ENCODE peak calls at places on chromosomes 7 and 10, in four cellular contexts. X is stimulated activated CD4-positive, alpha-beta T cell treated with anti-CD3 and anti-CD28 coated beads, Interleukin-4, amount 100 ng/mL, for 4 hours; U is endothelial cell; G is T-helper 9 cell. B is an unnamed sample.

GRCh38 chr7:4959881-4960280 is 894 bp upstream of the MMD2 start:
- DNase-seq in X (no peak), U (no peak), G (no peak), B (no peak)

GRCh38 chr7:156999611-157000046 is 10.8 kb downstream of the MNX1 start:
- DNase-seq in X (no peak), U (no peak), G (no peak), B (no peak)

GRCh38 chr10:58023341-58024073 is 244.2 kb downstream of the IPMK start:
- DNase-seq in X (no peak), U (no peak), G (no peak), B (no peak)

GRCh38 chr10:43123361-43124093 is 14.7 kb upstream of the CSGALNACT2 start:
- DNase-seq in X (no peak), U (no peak), G (no peak), B (no peak)

GRCh38 chr10:16984242-16984641 is 145.4 kb downstream of the CUBN start:
- DNase-seq in X (no peak), U (no peak), G (no peak), B (no peak)

GRCh38 chr7:26642416-26642815 is 222.0 kb downstream of the SKAP2 start:
- DNase-seq in X (no peak), U (no peak), G (no peak), B (no peak)

GRCh38 chr7:51569581-51569980 is 253.0 kb upstream of the COBL start:
- DNase-seq in X (no peak), U (no peak), G (no peak), B (no peak)

GRCh38 chr10:7192831-7193348 is 217.9 kb downstream of the SFMBT2 start:
- DNase-seq in X (peak), U (no peak), G (peak), B (peak)

GRCh38 chr7:5796076-5796475 is 14.6 kb upstream of the RNF216 start:
- DNase-seq in X (no peak), U (no peak), G (no peak), B (no peak)

GRCh38 chr10:11631890-11632587 is 20.6 kb upstream of the USP6NL start:
- DNase-seq in X (no peak), U (no peak), G (no peak), B (peak)

GRCh38 chr7:133491846-133492652 is 239.2 kb downstream of the EXOC4 start:
- DNase-seq in X (no peak), U (no peak), G (no peak), B (no peak)

GRCh38 chr10:5089869-5090268 is 4.3 kb upstream of the AKR1C3 start:
- DNase-seq in X (no peak), U (peak), G (no peak), B (no peak)

GRCh38 chr10:129136866-129137415 is 330.1 kb upstream of the MGMT start:
- DNase-seq in X (no peak), U (no peak), G (no peak), B (no peak)

GRCh38 chr10:95242581-95243317 is 48.1 kb downstream of the PDLIM1 start:
- DNase-seq in X (no peak), U (peak), G (no peak), B (peak)

GRCh38 chr10:34446046-34446445 is 369.1 kb downstream of the PARD3 start:
- DNase-seq in X (no peak), U (no peak), G (no peak), B (no peak)

GRCh38 chr7:355568-355967 is 65.6 kb downstream of the FOXL3 start:
- DNase-seq in X (no peak), U (no peak), G (no peak), B (no peak)

GRCh38 chr7:97772034-97772891 is 40.4 kb downstream of the TAC1 start:
- DNase-seq in X (no peak), U (no peak), G (no peak), B (no peak)

GRCh38 chr7:12378389-12378788 is 25.3 kb downstream of the VWDE start:
- DNase-seq in X (no peak), U (no peak), G (no peak), B (no peak)

GRCh38 chr7:79504607-79505389 is 51.3 kb upstream of the MAGI2 start:
- DNase-seq in X (no peak), U (no peak), G (no peak), B (no peak)

GRCh38 chr7:75962607-75963382 is 31.6 kb downstream of the TMEM120A start:
- DNase-seq in X (no peak), U (no peak), G (no peak), B (no peak)

GRCh38 chr10:42952358-42952757 is 124.5 kb upstream of the RET start:
- DNase-seq in X (no peak), U (peak), G (no peak), B (no peak)

GRCh38 chr10:78472542-78472890 is 438.9 kb downstream of the RPS24 start:
- DNase-seq in X (no peak), U (no peak), G (no peak), B (no peak)

GRCh38 chr10:46026106-46026505 is 4.3 kb downstream of the NCOA4 start:
- DNase-seq in X (no peak), U (no peak), G (no peak), B (no peak)

GRCh38 chr10:119942973-119943372 is 50.4 kb downstream of the SEC23IP start:
- DNase-seq in X (no peak), U (no peak), G (no peak), B (no peak)

GRCh38 chr10:30000802-30001571 is 58.4 kb downstream of the JCAD start:
- DNase-seq in X (no peak), U (no peak), G (no peak), B (no peak)

GRCh38 chr7:101258243-101258731 is 13.4 kb upstream of the FIS1 start:
- DNase-seq in X (no peak), U (no peak), G (no peak), B (no peak)

GRCh38 chr10:68156373-68157185 is 47.3 kb downstream of the MYPN start:
- DNase-seq in X (peak), U (peak), G (peak), B (peak)

GRCh38 chr10:3516626-3517255 is 268.3 kb downstream of the KLF6 start:
- DNase-seq in X (no peak), U (no peak), G (no peak), B (no peak)

B was measured in T-helper 2 cell treated with Interferon-gamma antibody and Interleukin-4, amounts not matched to agents 5 μg/mL and 100 μg/mL, for 36 hours.